ENCODE peak calls at places on chromosomes 1 and 21, in seven cellular contexts. One of them, this sample, is unnamed.

GRCh38 chr1:43271186-43272118 is 1.7 kb downstream of the TMEM125 start:
- DNase-seq in effector CD4-positive, alpha-beta T cell: no peak
- DNase-seq in breast epithelium: no peak
- DNase-seq in left lung: no peak
- DNase-seq in kidney tubule cell: no peak
- DNase-seq in fibroblast of the aortic adventitia: no peak
- DNase-seq in T-helper 2 cell: no peak
- DNase-seq in this sample: no peak

GRCh38 chr1:109802901-109803561 is 39.3 kb upstream of the EPS8L3 start:
- DNase-seq in kidney tubule cell: no peak
- DNase-seq in T-helper 2 cell: no peak
- DNase-seq in left lung: no peak
- DNase-seq in effector CD4-positive, alpha-beta T cell: no peak
- DNase-seq in fibroblast of the aortic adventitia: no peak
- DNase-seq in breast epithelium: no peak
- DNase-seq in this sample: peak

GRCh38 chr1:15994590-15995351 is 9.3 kb upstream of the SRARP start:
- DNase-seq in left lung: peak
- DNase-seq in breast epithelium: no peak
- DNase-seq in fibroblast of the aortic adventitia: peak
- DNase-seq in effector CD4-positive, alpha-beta T cell: no peak
- DNase-seq in T-helper 2 cell: peak
- DNase-seq in kidney tubule cell: peak
- DNase-seq in this sample: peak

GRCh38 chr1:154730986-154731489 is 123.1 kb upstream of the ADAR start:
- DNase-seq in breast epithelium: no peak
- DNase-seq in fibroblast of the aortic adventitia: peak
- DNase-seq in kidney tubule cell: peak
- DNase-seq in left lung: no peak
- DNase-seq in effector CD4-positive, alpha-beta T cell: no peak
- DNase-seq in T-helper 2 cell: no peak
- DNase-seq in this sample: peak

GRCh38 chr1:214476958-214477870 is 74.2 kb downstream of the PTPN14 start:
- DNase-seq in left lung: no peak
- DNase-seq in T-helper 2 cell: no peak
- DNase-seq in fibroblast of the aortic adventitia: peak
- DNase-seq in kidney tubule cell: peak
- DNase-seq in effector CD4-positive, alpha-beta T cell: no peak
- DNase-seq in breast epithelium: peak
- DNase-seq in this sample: peak

GRCh38 chr1:18572022-18572920 is 58.4 kb upstream of the PAX7 start:
- DNase-seq in fibroblast of the aortic adventitia: no peak
- DNase-seq in T-helper 2 cell: no peak
- DNase-seq in left lung: no peak
- DNase-seq in breast epithelium: no peak
- DNase-seq in effector CD4-positive, alpha-beta T cell: no peak
- DNase-seq in kidney tubule cell: no peak
- DNase-seq in this sample: no peak

GRCh38 chr21:46056450-46056903 is 41.4 kb upstream of the COL6A2 start:
- DNase-seq in left lung: peak
- DNase-seq in effector CD4-positive, alpha-beta T cell: no peak
- DNase-seq in fibroblast of the aortic adventitia: peak
- DNase-seq in breast epithelium: peak
- DNase-seq in kidney tubule cell: no peak
- DNase-seq in T-helper 2 cell: no peak
- DNase-seq in this sample: peak

GRCh38 chr1:228236744-228237143 is 28.9 kb downstream of the OBSCN start:
- DNase-seq in breast epithelium: no peak
- DNase-seq in fibroblast of the aortic adventitia: peak
- DNase-seq in left lung: no peak
- DNase-seq in effector CD4-positive, alpha-beta T cell: no peak
- DNase-seq in T-helper 2 cell: no peak
- DNase-seq in kidney tubule cell: peak
- DNase-seq in this sample: peak

GRCh38 chr1:7852778-7853177 is at the start of gene UTS2:
- DNase-seq in breast epithelium: no peak
- DNase-seq in effector CD4-positive, alpha-beta T cell: no peak
- DNase-seq in left lung: no peak
- DNase-seq in fibroblast of the aortic adventitia: no peak
- DNase-seq in kidney tubule cell: no peak
- DNase-seq in T-helper 2 cell: no peak
- DNase-seq in this sample: no peak

GRCh38 chr1:42183646-42184268 is 19.2 kb upstream of the GUCA2A start:
- DNase-seq in T-helper 2 cell: no peak
- DNase-seq in breast epithelium: no peak
- DNase-seq in kidney tubule cell: no peak
- DNase-seq in effector CD4-positive, alpha-beta T cell: no peak
- DNase-seq in fibroblast of the aortic adventitia: no peak
- DNase-seq in left lung: no peak
- DNase-seq in this sample: no peak

GRCh38 chr1:23908453-23909341 is 4.5 kb downstream of the CNR2 start:
- DNase-seq in breast epithelium: no peak
- DNase-seq in fibroblast of the aortic adventitia: no peak
- DNase-seq in left lung: no peak
- DNase-seq in T-helper 2 cell: no peak
- DNase-seq in effector CD4-positive, alpha-beta T cell: no peak
- DNase-seq in kidney tubule cell: no peak
- DNase-seq in this sample: no peak

GRCh38 chr1:169426174-169426716 is 1.0 kb downstream of the CCDC181 start:
- DNase-seq in left lung: no peak
- DNase-seq in breast epithelium: no peak
- DNase-seq in kidney tubule cell: peak
- DNase-seq in fibroblast of the aortic adventitia: no peak
- DNase-seq in effector CD4-positive, alpha-beta T cell: no peak
- DNase-seq in T-helper 2 cell: no peak
- DNase-seq in this sample: no peak

GRCh38 chr1:168287237-168287664 is 6.6 kb downstream of the TBX19 start:
- DNase-seq in kidney tubule cell: peak
- DNase-seq in T-helper 2 cell: no peak
- DNase-seq in left lung: no peak
- DNase-seq in effector CD4-positive, alpha-beta T cell: no peak
- DNase-seq in breast epithelium: no peak
- DNase-seq in fibroblast of the aortic adventitia: peak
- DNase-seq in this sample: peak

GRCh38 chr21:45074818-45075605 is 632 bp downstream of the ADARB1 start:
- DNase-seq in T-helper 2 cell: no peak
- DNase-seq in left lung: no peak
- DNase-seq in kidney tubule cell: peak
- DNase-seq in effector CD4-positive, alpha-beta T cell: no peak
- DNase-seq in breast epithelium: no peak
- DNase-seq in fibroblast of the aortic adventitia: peak
- DNase-seq in this sample: peak

GRCh38 chr1:167499657-167500056 is 18.7 kb downstream of the CD247 start:
- DNase-seq in breast epithelium: no peak
- DNase-seq in kidney tubule cell: no peak
- DNase-seq in left lung: no peak
- DNase-seq in T-helper 2 cell: no peak
- DNase-seq in effector CD4-positive, alpha-beta T cell: no peak
- DNase-seq in fibroblast of the aortic adventitia: no peak
- DNase-seq in this sample: no peak